ENCODE peak calls at places on chromosomes 13 and 19, in seven cellular contexts. I is LHCN-M2, D is GM04504, G is caudate nucleus, M is EL, H is fibroblast of mammary gland, S is NCI-H187. O is an unnamed sample.

GRCh38 chr19:46372901-46373572 is 26.1 kb downstream of the PPP5C start:
- DNase-seq in M (no peak), G (no peak), D (peak), H (peak), I (no peak), S (no peak), O (peak)

GRCh38 chr19:38869836-38870607 is 8.1 kb downstream of the RINL start:
- DNase-seq in H (peak), M (peak), D (peak), I (no peak), G (peak), S (peak), O (peak)

GRCh38 chr13:94917814-94918213 is 205.5 kb upstream of the SOX21 start:
- DNase-seq in G (no peak), H (no peak), M (no peak), I (no peak), D (no peak), S (no peak), O (peak)

GRCh38 chr19:45716314-45717130 is 14.2 kb downstream of the FBXO46 start:
- DNase-seq in I (no peak), S (no peak), D (no peak), G (no peak), M (no peak), H (peak), O (peak)

GRCh38 chr19:45638930-45639729 is at the start of gene EML2:
- DNase-seq in S (no peak), M (peak), I (peak), H (no peak), D (no peak), G (no peak), O (peak)

GRCh38 chr13:35781661-35782060 is 305.2 kb upstream of the MAB21L1 start:
- DNase-seq in G (no peak), S (no peak), M (no peak), D (no peak), I (peak), H (no peak), O (no peak)

GRCh38 chr13:50631041-50631440 is 212.5 kb downstream of the DLEU7 start:
- DNase-seq in S (no peak), I (no peak), D (no peak), G (no peak), H (no peak), M (no peak), O (no peak)

GRCh38 chr13:111228262-111229144 is 91.9 kb upstream of the TEX29 start:
- DNase-seq in D (no peak), M (no peak), S (peak), G (no peak), I (peak), H (peak), O (peak)

GRCh38 chr19:36604656-36605100 is 435 bp upstream of the ZNF382 start:
- DNase-seq in S (peak), D (peak), G (peak), I (peak), H (peak), M (peak), O (peak)

GRCh38 chr19:28633223-28634030 is 579.5 kb downstream of the UQCRFS1 start:
- DNase-seq in H (peak), I (peak), M (peak), D (peak), S (peak), G (no peak), O (no peak)

GRCh38 chr19:37925212-37925611 is 18.2 kb downstream of the SIPA1L3 start:
- DNase-seq in H (no peak), I (no peak), S (no peak), M (no peak), G (no peak), D (no peak), O (no peak)

GRCh38 chr13:36370108-36370429 is 23.9 kb upstream of the SPART start:
- DNase-seq in G (peak), M (no peak), I (no peak), D (no peak), S (no peak), H (no peak), O (no peak)

GRCh38 chr13:27110056-27110746 is 61.4 kb downstream of the USP12 start:
- DNase-seq in H (no peak), I (no peak), S (no peak), G (no peak), D (no peak), M (no peak), O (peak)

GRCh38 chr19:7645159-7645558 is 8.2 kb downstream of the STXBP2 start:
- DNase-seq in G (no peak), I (no peak), H (no peak), D (no peak), S (no peak), M (no peak), O (no peak)

GRCh38 chr19:4064073-4064550 is 2.6 kb downstream of the ZBTB7A start:
- DNase-seq in H (peak), D (no peak), M (peak), I (no peak), S (no peak), G (no peak), O (no peak)

GRCh38 chr13:33153421-33154381 is 131.9 kb downstream of the STARD13 start:
- DNase-seq in S (no peak), I (no peak), D (no peak), H (peak), G (no peak), M (no peak), O (no peak)

GRCh38 chr13:42398542-42398941 is 126.6 kb downstream of the AKAP11 start:
- DNase-seq in G (no peak), M (no peak), S (no peak), I (peak), H (no peak), D (no peak), O (no peak)

GRCh38 chr13:20714161-20714560 is 10.7 kb downstream of the IL17D start:
- DNase-seq in D (no peak), I (peak), M (peak), H (peak), G (no peak), S (no peak), O (peak)

GRCh38 chr19:21947775-21948174 is 63.0 kb downstream of the ZNF208 start:
- DNase-seq in H (peak), G (no peak), S (no peak), I (peak), M (peak), D (no peak), O (no peak)

GRCh38 chr19:32691291-32691951 is at the start of gene NUDT19:
- DNase-seq in S (peak), M (peak), I (peak), G (peak), H (peak), D (peak), O (peak)

GRCh38 chr19:2912306-2912705 is 11.6 kb downstream of the ZNF57 start:
- DNase-seq in I (no peak), M (no peak), D (no peak), S (no peak), H (no peak), G (no peak), O (no peak)

GRCh38 chr19:1361601-1362384 is 21.9 kb upstream of the NDUFS7 start:
- DNase-seq in D (no peak), S (no peak), G (no peak), M (peak), H (peak), I (peak), O (peak)

GRCh38 chr13:75910591-75910990 is 274.5 kb downstream of the LMO7 start:
- DNase-seq in G (no peak), D (no peak), H (peak), S (no peak), I (no peak), M (no peak), O (no peak)

GRCh38 chr13:105518086-105518485 is 1017.4 kb downstream of the EFNB2 start:
- DNase-seq in H (peak), M (peak), I (no peak), S (no peak), G (no peak), D (no peak), O (peak)

GRCh38 chr13:111922086-111922485 is 144.9 kb upstream of the SOX1 start:
- DNase-seq in I (no peak), G (no peak), H (no peak), D (no peak), M (no peak), S (no peak), O (no peak)

GRCh38 chr19:53157601-53158000 is 1.3 kb downstream of the ZNF347 start:
- DNase-seq in I (peak), G (no peak), H (peak), D (no peak), M (peak), S (no peak), O (peak)

GRCh38 chr13:75749407-75749806 is 113.3 kb downstream of the LMO7 start:
- DNase-seq in S (no peak), D (no peak), G (no peak), M (peak), I (peak), H (peak), O (peak)

GRCh38 chr19:11191273-11191755 is 6.0 kb downstream of the KANK2 start:
- DNase-seq in D (peak), S (no peak), H (peak), I (peak), M (peak), G (no peak), O (peak)

GRCh38 chr19:18158471-18158870 is 5.5 kb downstream of the PIK3R2 start:
- DNase-seq in G (no peak), S (no peak), H (no peak), D (no peak), M (no peak), I (no peak), O (no peak)

GRCh38 chr19:46970815-46971214 is 48.8 kb upstream of the NPAS1 start:
- DNase-seq in D (peak), I (peak), M (peak), S (no peak), H (peak), G (no peak), O (peak)

GRCh38 chr19:20879501-20879900 is 43.5 kb upstream of the ZNF85 start:
- DNase-seq in M (no peak), I (no peak), G (no peak), S (no peak), H (no peak), D (no peak), O (no peak)

GRCh38 chr13:29923554-29924481 is 73.4 kb upstream of the UBL3 start:
- DNase-seq in H (peak), S (peak), G (no peak), D (peak), I (peak), M (peak), O (peak)